ENCODE peak calls at places on chromosomes 2 and 18, in four cellular contexts. Y, J, B and R are unnamed samples.

GRCh38 chr2:145068509-145068908 is 548.6 kb upstream of the ZEB2 start:
- DNase-seq in Y (no peak), B (no peak), J (peak), R (no peak)

GRCh38 chr2:190653931-190654330 is 5.0 kb downstream of the NAB1 start:
- DNase-seq in Y (no peak), B (no peak), J (no peak), R (no peak)

GRCh38 chr2:213316001-213316735 is 31.9 kb downstream of the SPAG16 start:
- DNase-seq in Y (peak), B (no peak), J (peak), R (peak)

GRCh38 chr2:239918749-239919148 is 106.4 kb downstream of the NDUFA10 start:
- DNase-seq in Y (no peak), J (no peak), B (no peak), R (no peak)

GRCh38 chr2:225402200-225402776 is 2.8 kb downstream of the NYAP2 start:
- DNase-seq in J (no peak), B (no peak), Y (no peak), R (no peak)

GRCh38 chr2:191462370-191462769 is 215.6 kb upstream of the NABP1 start:
- DNase-seq in B (no peak), J (no peak), Y (no peak), R (no peak)

GRCh38 chr2:40448476-40449079 is 3.3 kb downstream of the SLC8A1 start:
- DNase-seq in J (peak), B (no peak), Y (peak), R (peak)

GRCh38 chr18:79385749-79386341 is 9.9 kb upstream of the NFATC1 start:
- DNase-seq in B (no peak), J (no peak), Y (no peak), R (no peak)

GRCh38 chr2:64606495-64607363 is 47.0 kb downstream of the SERTAD2 start:
- DNase-seq in J (peak), Y (peak), B (no peak), R (no peak)

GRCh38 chr2:150425121-150425559 is 62.3 kb downstream of the RND3 start:
- DNase-seq in B (peak), Y (peak), J (peak), R (peak)

GRCh38 chr2:229282758-229283546 is 11.9 kb upstream of the PID1 start:
- DNase-seq in B (no peak), J (no peak), Y (no peak), R (peak)

GRCh38 chr2:88880441-88880953 is 189.0 kb downstream of the RPIA start:
- DNase-seq in B (peak), Y (peak), J (peak), R (peak)

GRCh38 chr2:205568620-205569019 is 113.7 kb upstream of the NRP2 start:
- DNase-seq in J (no peak), B (no peak), Y (no peak), R (no peak)

DNA sequence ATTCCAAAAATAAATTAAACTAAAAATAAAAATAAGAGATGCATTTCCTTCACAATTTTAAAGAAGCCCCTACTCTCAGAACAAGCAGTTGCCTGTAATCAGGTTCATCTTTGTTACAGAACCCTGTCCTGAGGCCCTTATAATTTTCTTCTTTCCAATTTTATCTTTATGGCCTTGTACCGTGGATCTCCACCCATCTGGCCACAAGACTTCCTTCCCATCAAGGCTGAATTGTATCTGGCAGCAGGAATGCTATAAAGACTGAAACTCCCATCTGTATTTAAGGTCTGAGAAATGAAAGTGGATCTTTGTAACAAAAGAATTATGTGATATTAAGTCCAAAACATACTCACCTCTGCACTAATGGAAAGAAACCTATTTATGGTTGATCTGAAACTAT is 91.8 kb downstream of the METTL8 start:
- DNase-seq in Y (no peak), J (no peak), B (no peak), R (no peak)
- H3K4ac ChIP-seq in Y (no peak), J (no peak), B (no peak), R (no peak)

GRCh38 chr2:214808961-214809750 is at the start of gene BARD1:
- DNase-seq in B (peak), Y (peak), J (peak), R (peak)
- H3K4ac ChIP-seq in B (no peak), Y (no peak), J (no peak), R (peak)

GRCh38 chr2:74147729-74148456 is at the start of gene BOLA3:
- DNase-seq in B (peak), Y (peak), J (peak), R (peak)
- H3K4ac ChIP-seq in B (no peak), Y (peak), J (peak), R (peak)

GRCh38 chr2:219293736-219294201 is 14.6 kb downstream of the DNAJB2 start:
- DNase-seq in Y (no peak), B (no peak), J (no peak), R (no peak)
- H3K4ac ChIP-seq in Y (no peak), B (no peak), J (no peak), R (peak)

DNA sequence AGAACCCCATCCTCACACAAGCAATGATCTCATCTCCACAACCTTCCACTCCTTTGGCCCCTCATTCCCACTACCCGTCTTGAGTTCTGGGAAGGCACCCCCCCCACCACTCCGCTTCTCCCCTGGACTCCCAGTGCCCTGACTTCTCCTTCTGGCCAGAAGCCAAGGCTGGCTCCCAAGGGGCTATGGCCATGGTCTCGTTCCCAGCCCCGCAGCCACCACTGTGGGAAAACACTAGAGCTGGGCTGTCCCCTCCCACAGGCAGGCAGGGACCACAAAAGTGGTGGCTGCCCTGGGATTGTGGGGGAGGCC is 1.5 kb upstream of the ANKRD39 start:
- DNase-seq in Y (no peak), J (peak), B (no peak), R (no peak)
- H3K4ac ChIP-seq in Y (no peak), J (no peak), B (no peak), R (peak)

DNA sequence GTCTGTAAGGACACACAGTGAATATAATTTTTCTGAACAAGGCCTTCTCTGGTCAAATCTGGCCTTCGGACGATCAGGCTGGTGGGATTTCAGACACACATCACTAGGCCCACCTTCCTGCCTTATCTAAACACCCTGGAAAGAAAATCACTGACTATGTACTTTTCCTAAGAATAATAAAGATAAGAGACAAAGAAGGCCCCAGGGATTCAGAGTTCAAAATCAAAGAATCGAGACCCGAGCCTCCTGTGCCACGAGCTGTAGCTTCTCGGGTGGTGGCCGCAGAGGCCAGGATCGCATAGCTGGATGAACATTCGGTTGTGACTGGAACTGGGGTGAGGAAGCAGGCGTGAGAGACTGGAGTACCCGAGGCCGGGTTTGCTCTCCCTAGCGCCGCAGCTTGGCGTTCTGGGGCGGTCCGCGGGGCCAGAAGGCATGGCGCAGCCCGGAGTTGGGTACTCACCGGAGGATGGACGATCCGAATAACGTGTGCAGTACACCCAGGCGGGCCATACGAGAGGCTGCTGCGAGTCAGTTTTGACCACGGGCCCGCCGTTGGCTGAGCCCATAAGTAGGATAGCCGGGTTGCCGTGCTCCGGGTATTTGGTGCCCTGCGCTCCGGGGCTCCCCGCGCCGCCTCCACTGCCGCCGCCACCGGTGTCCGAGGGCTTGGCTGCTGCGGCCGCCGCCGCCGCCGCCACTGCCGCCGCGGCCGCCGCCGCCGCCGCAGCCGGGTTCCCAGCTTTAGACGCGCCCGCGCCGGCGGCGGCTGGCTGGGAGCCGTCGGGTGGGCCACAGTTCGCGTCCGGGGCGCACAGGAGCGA is 1.4 kb downstream of the EN1 start:
- DNase-seq in Y (peak), B (peak), J (no peak), R (no peak)
- H3K4ac ChIP-seq in Y (no peak), B (no peak), J (no peak), R (no peak)

DNA sequence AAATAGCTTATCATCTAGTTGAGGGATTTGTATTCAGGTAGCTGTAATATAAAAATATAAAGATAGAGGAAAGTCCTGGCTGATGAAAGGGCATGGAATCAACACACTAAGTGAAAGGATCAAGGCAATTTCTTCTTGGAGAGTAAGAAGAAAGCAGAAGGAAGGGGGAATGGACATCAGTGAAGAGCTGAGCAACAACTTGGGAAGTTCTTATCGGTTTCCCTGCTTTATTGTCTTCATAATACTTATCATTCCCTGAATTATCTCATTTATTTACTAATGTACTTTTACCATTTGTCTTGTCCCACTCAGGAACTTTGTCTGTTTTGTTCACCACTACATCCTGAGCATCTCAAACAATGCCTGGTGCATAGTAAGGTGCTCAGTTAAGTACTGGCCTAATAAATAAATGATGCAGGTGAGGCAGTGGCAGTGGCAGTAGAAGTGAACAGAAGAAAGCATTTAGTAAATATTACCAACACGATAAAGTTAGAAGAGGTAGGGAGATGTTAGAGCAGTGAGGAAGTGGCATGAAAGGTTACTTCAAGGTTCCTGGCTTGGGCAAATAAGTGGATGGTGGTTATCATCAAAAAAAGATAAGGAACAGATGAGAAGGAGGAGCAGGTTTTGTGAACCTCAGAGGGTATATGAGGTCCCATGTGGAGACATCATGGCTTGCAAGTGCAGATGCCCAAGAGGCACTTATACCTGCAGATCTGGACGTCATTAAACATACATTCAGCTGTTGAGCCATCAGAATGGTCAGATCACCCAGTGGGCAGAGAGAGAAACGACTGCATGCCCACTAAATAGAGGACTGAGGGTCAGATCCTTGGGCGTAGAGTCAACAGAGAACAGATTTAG is 217.8 kb downstream of the TMEM247 start:
- DNase-seq in B (no peak), Y (no peak), J (no peak), R (no peak)
- H3K4ac ChIP-seq in B (no peak), Y (peak), J (no peak), R (peak)

DNA sequence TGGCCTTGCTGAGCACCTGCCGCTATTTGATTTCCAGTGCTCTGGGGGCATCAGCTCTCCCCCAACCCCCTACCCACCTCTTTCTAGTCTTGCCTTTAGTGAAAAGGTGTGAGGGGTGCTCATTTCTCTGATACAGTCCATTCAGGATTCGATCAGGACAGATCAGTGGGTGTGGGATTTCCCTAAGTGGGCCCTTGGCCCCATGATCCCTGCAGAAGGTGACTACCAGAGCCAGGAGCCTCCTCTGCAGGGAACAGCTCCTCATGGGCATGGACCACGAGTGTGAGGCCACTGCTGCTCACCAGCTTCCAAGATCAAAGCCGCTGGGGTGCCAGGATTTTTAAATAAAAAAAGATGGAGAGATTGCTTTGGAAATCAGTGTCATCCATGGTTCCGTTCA is 835.2 kb upstream of the ID2 start:
- DNase-seq in J (no peak), Y (no peak), B (no peak), R (no peak)
- H3K4ac ChIP-seq in J (no peak), Y (no peak), B (no peak), R (peak)

DNA sequence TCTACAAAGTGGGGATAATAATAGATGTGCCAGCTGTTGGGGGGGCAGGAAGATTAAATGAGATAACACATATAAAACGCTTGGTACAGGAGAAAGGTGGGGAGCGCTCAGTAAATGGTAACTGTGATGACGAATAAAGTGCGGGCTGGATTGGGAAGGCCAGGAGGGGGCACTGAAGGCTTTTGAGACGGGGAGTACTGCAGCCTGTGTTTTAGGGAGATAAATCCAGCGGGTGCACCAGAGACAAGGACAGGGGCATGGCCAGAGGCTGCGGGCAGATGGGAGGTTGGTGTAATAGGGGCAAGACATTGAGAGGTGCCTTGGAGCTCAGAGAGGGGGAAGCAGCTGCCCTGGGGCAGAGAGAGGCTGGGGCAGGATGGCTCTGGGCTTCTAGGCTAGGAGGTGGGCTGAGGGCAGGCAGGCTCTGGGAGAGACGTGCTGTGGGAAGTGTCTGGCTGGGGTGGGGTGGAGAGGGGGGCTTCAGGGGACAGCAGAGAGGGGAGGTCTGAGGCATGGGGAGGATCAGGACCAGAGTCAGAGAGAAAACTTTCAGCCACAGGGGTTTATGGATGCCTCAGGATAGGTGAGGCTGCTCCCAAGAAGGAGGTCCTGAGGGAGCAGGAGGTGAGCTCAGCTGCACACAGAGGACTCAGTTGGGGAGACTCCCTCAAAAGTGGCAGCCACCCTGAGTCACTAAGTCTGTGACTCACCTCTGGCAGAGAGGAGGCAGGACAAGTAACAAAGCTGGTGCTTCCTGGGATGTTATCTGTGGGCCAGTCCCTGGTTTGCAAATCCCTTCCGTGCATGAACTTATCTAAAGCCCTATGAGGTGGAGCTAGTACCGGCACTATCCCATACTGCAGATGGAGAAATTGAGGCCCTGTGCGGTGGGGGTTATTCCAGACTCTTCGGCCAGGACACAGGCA is 18.9 kb downstream of the TEX44 start:
- DNase-seq in B (no peak), Y (peak), J (peak), R (peak)
- H3K4ac ChIP-seq in B (no peak), Y (no peak), J (peak), R (peak)

DNA sequence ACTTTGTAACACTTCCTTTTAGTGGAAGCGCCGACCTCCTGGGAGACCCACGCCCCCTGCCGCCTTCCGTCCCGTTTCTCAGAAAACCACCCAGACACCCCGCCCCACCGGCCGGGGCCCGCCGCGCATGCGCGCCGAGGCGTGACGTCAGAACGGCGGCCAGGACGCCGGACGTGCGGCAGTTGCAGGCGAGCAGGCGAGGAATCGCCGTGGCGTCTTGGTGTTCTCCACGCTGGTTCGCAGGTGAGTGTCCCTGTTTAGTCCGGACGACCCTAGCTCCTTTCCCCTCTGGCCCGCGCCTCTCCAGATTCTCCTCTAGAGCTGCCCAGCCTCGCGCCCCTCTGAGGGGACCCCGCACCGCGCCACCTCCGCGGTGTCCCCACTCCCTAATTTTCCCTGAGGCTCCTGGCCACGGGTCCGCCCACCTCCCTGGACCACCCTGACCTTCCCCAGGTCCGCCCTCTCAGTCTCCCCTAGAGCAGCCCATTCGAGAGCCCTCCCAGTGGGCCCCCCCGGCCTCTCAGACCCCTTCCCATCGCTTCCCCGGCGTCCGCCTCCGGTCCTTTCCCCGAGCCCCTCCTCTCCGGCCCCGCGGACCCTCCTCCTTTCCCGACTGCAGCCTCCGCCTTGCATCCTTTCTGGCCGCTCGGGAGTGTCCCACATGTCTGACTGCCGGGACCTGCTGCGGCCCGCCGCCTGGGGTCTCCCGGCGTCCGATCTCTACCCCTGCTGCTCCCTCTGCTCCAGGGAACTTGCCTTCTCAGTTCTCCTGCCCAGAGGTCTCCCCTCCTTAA is at the start of gene PLEKHB2:
- DNase-seq in J (peak), B (peak), Y (peak), R (peak)
- H3K4ac ChIP-seq in J (peak), B (no peak), Y (peak), R (peak)